ENCODE peak calls at places on chromosomes 12 and 14, in ten cellular contexts. E is cardiac muscle cell; D is K562; W is PC-9; Y is IMR-90; A is stomach; F is naive thymus-derived CD4-positive, alpha-beta T cell; V is tibial nerve; C is hepatocyte; H is CD4-positive, CD25-positive, alpha-beta regulatory T cell. R is an unnamed sample.

GRCh38 chr14:90061849-90062794 is at the start of gene KCNK13:
- DNase-seq in E (peak; percentile 43), D (no peak), W (no peak), Y (no peak), A (no peak), F (peak; percentile 32), V (no peak), C (peak; percentile 35), H (no peak), R (no peak)

GRCh38 chr12:106582661-106583577 is at the start of gene RFX4:
- DNase-seq in E (no peak), D (no peak), W (no peak), Y (no peak), A (no peak), F (no peak), V (no peak), C (no peak), H (no peak), R (no peak)

GRCh38 chr12:50425859-50426258 is 25.2 kb downstream of the LARP4 start:
- DNase-seq in E (peak; percentile 7), D (no peak), W (no peak), Y (no peak), A (no peak), F (no peak), V (no peak), C (no peak), H (no peak), R (no peak)

GRCh38 chr12:11833174-11833895 is 183.9 kb downstream of the ETV6 start:
- DNase-seq in E (no peak), D (no peak), W (no peak), Y (no peak), A (no peak), F (no peak), V (no peak), C (no peak), H (no peak), R (no peak)

GRCh38 chr12:22275847-22276246 is 58.7 kb downstream of the ST8SIA1 start:
- DNase-seq in E (peak; percentile 37), D (no peak), W (peak; percentile 97), Y (peak; percentile 99), A (peak; percentile 45), F (no peak), V (peak; percentile 74), C (peak; percentile 81), H (no peak), R (peak; percentile 94)

GRCh38 chr12:6086316-6086715 is 38.2 kb downstream of the VWF start:
- DNase-seq in E (no peak), D (no peak), W (no peak), Y (no peak), A (no peak), F (no peak), V (no peak), C (no peak), H (no peak), R (no peak)

GRCh38 chr14:72883109-72883508 is 10.8 kb downstream of the DPF3 start:
- DNase-seq in E (no peak), D (no peak), W (no peak), Y (no peak), A (no peak), F (no peak), V (no peak), C (no peak), H (no peak), R (no peak)

GRCh38 chr12:90543841-90544240 is 411.1 kb downstream of the CCER1 start:
- DNase-seq in E (no peak), D (no peak), W (no peak), Y (peak; percentile 66), A (no peak), F (no peak), V (no peak), C (no peak), H (no peak), R (no peak)

GRCh38 chr12:115541891-115542361 is 735.6 kb downstream of the MED13L start:
- DNase-seq in E (no peak), D (no peak), W (no peak), Y (no peak), A (no peak), F (no peak), V (no peak), C (no peak), H (no peak), R (no peak)

GRCh38 chr12:98653866-98654493 is 8.9 kb downstream of the APAF1 start:
- DNase-seq in E (peak; percentile 47), D (peak; percentile 23), W (peak; percentile 49), Y (peak; percentile 70), A (no peak), F (no peak), V (no peak), C (peak; percentile 59), H (no peak), R (no peak)

GRCh38 chr12:42187799-42188198 is 43.1 kb upstream of the GXYLT1 start:
- DNase-seq in E (no peak), D (no peak), W (no peak), Y (no peak), A (no peak), F (no peak), V (no peak), C (peak; percentile 14), H (no peak), R (no peak)

GRCh38 chr14:54011001-54011400 is 54.4 kb upstream of the BMP4 start:
- DNase-seq in E (no peak), D (no peak), W (no peak), Y (peak; percentile 7), A (no peak), F (no peak), V (no peak), C (peak; percentile 37), H (no peak), R (no peak)

GRCh38 chr12:63931703-63932102 is 87.2 kb downstream of the SRGAP1 start:
- DNase-seq in E (no peak), D (no peak), W (no peak), Y (no peak), A (no peak), F (no peak), V (no peak), C (no peak), H (no peak), R (no peak)

GRCh38 chr14:86012391-86012790 is 482.4 kb downstream of the FLRT2 start:
- DNase-seq in E (no peak), D (no peak), W (no peak), Y (no peak), A (no peak), F (no peak), V (no peak), C (no peak), H (no peak), R (no peak)

GRCh38 chr14:34489324-34489723 is 27.3 kb upstream of the SPTSSA start:
- DNase-seq in E (no peak), D (no peak), W (peak; percentile 65), Y (peak; percentile 26), A (no peak), F (no peak), V (no peak), C (no peak), H (no peak), R (no peak)

DNA sequence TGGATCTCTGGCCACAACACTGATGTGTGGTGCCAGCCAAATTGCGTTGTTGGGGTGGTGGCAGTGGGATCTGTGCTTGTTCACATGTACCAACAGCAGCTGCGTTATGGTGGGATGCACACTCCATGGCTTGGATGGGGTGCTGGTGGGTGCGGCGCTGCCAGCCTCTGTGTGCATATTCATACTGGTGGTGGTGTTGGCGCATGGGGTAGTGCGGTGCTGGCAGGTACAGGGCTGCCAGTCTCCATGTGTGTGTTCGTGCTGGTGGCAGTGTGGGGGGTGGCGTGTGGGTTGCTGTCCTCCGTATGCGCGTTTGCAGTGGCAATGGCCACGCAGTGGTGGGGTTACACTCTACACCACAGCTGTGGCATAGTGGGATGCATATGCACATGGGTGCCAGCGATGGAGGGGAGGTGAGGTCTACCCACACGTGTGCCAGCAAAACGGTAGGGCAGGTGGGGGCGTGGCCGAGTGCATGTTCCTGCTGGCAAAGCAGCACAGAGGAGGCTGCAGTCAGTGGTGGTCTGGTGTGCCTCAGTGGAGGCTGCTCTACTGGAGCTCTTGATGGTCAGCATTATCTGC is 26.5 kb downstream of the RAD51B start:
- DNase-seq in E (no peak), D (no peak), W (no peak), Y (no peak), A (no peak), F (no peak), V (no peak), C (no peak), H (no peak), R (no peak)
- H3K9me3 ChIP-seq in E (no peaks in the 10 kb centered on the region), D (no peaks in the 10 kb centered on the region), W (no peaks in the 10 kb centered on the region), Y (no peaks in the 10 kb centered on the region), A (no peaks in the 10 kb centered on the region), F (peaks cover 9% of the 10 kb centered on the region), V (no peaks in the 10 kb centered on the region), C (no peaks in the 10 kb centered on the region), H (peaks cover 3% of the 10 kb centered on the region), R (peaks cover 16% of the 10 kb centered on the region)

GRCh38 chr14:66425402-66425801 is 60.8 kb upstream of the CCDC196 start:
- DNase-seq in E (no peak), D (no peak), W (no peak), Y (no peak), A (no peak), F (no peak), V (no peak), C (no peak), H (no peak), R (no peak)

GRCh38 chr14:66426451-66426850 is 59.7 kb upstream of the CCDC196 start:
- DNase-seq in E (no peak), D (no peak), W (peak; percentile 11), Y (no peak), A (no peak), F (no peak), V (no peak), C (no peak), H (no peak), R (no peak)

GRCh38 chr14:66422019-66422946 is 63.9 kb upstream of the CCDC196 start:
- DNase-seq in E (no peak), D (no peak), W (peak; percentile 22), Y (no peak), A (no peak), F (no peak), V (no peak), C (no peak), H (no peak), R (no peak)
- H3K4me3 ChIP-seq in E (no peak overlapping the region), D (no peak overlapping the region), W (no peak overlapping the region), Y (no peak overlapping the region), A (no peak overlapping the region), F (no peak overlapping the region), V (no peak overlapping the region), C (no peak overlapping the region), H (no peak overlapping the region), R (no peak overlapping the region)

DNA sequence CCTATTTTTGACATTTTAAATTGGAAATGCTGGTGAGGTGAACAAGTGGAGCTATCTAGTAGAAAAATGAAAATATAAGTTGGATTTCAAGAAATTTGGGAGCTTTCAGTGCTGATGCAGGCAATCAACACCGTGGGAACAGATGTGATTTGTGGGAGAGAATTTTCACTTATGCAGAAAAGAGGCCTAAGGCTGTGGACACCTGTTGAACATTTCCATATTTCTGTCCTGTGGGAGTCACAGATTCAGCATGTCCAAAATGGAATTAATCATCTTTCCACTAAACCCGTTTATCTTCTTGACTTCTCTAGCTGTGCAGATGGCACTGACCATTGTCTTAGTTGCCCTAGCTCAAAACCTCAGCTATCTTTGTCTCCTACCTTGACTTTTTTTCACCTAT is 2.5 kb upstream of the GPATCH2L start:
- DNase-seq in E (no peak), D (no peak), W (no peak), Y (no peak), A (no peak), F (no peak), V (no peak), C (no peak), H (no peak), R (no peak)
- H3K4me1 ChIP-seq in E (peaks cover 5% of the 10 kb centered on the region), D (peaks cover 10% of the 10 kb centered on the region), W (peaks cover 16% of the 10 kb centered on the region), Y (peaks cover 3% of the 10 kb centered on the region), A (peaks cover 25% of the 10 kb centered on the region), F (peaks cover 16% of the 10 kb centered on the region), V (no peaks in the 10 kb centered on the region), C (peaks cover 11% of the 10 kb centered on the region), H (peaks cover 23% of the 10 kb centered on the region), R (peaks cover 23% of the 10 kb centered on the region)

GRCh38 chr14:48925184-48925583 is 661.0 kb downstream of the RPS29 start:
- DNase-seq in E (no peak), D (no peak), W (no peak), Y (no peak), A (no peak), F (no peak), V (no peak), C (no peak), H (no peak), R (no peak)
- H3K9me3 ChIP-seq in E (no peaks in the 10 kb centered on the region), D (no peaks in the 10 kb centered on the region), W (no peaks in the 10 kb centered on the region), Y (no peaks in the 10 kb centered on the region), A (no peaks in the 10 kb centered on the region), F (no peaks in the 10 kb centered on the region), V (no peaks in the 10 kb centered on the region), C (no peaks in the 10 kb centered on the region), H (no peaks in the 10 kb centered on the region), R (no peaks in the 10 kb centered on the region)

R was measured in right atrium auricular region.